ENCODE peak calls at places on chromosomes 7 and 10, in eight cellular contexts. D is NCI-H774, Q is NCI-H446, X is HS-27A, E is AG04449, F is mesothelial cell of epicardium, T is GM12892, V is H1. A is an unnamed sample.

GRCh38 chr10:46014215-46014614 is 16.2 kb downstream of the NCOA4 start:
- DNase-seq in D (no peak), Q (no peak), X (no peak), E (no peak), F (no peak), T (no peak), V (no peak), A (no peak)

GRCh38 chr10:14032406-14032998 is 298.2 kb downstream of the FRMD4A start:
- DNase-seq in D (no peak), Q (no peak), X (no peak), E (no peak), F (peak), T (no peak), V (peak), A (no peak)

GRCh38 chr10:43186150-43186549 is 47.9 kb downstream of the CSGALNACT2 start:
- DNase-seq in D (no peak), Q (no peak), X (no peak), E (peak), F (no peak), T (no peak), V (no peak), A (no peak)

GRCh38 chr10:79380125-79380917 is 33.1 kb downstream of the PPIF start:
- DNase-seq in D (peak), Q (no peak), X (no peak), E (no peak), F (no peak), T (no peak), V (no peak), A (no peak)

GRCh38 chr10:125149278-125150047 is 10.9 kb downstream of the CTBP2 start:
- DNase-seq in D (no peak), Q (no peak), X (no peak), E (peak), F (no peak), T (no peak), V (no peak), A (peak)

GRCh38 chr7:101216860-101217387 is 457 bp downstream of the PLOD3 start:
- DNase-seq in D (no peak), Q (no peak), X (no peak), E (no peak), F (no peak), T (no peak), V (no peak), A (no peak)

GRCh38 chr10:106440355-106440754 is 724.2 kb downstream of the SORCS1 start:
- DNase-seq in D (no peak), Q (no peak), X (no peak), E (no peak), F (no peak), T (no peak), V (no peak), A (no peak)

GRCh38 chr7:27611043-27611442 is 51.6 kb downstream of the HIBADH start:
- DNase-seq in D (peak), Q (no peak), X (no peak), E (peak), F (no peak), T (no peak), V (no peak), A (no peak)

GRCh38 chr7:100476903-100477870 is 1.8 kb downstream of the TSC22D4 start:
- DNase-seq in D (no peak), Q (no peak), X (no peak), E (no peak), F (no peak), T (no peak), V (peak), A (no peak)

GRCh38 chr10:90787376-90787775 is 70.5 kb downstream of the HTR7 start:
- DNase-seq in D (no peak), Q (no peak), X (no peak), E (no peak), F (no peak), T (no peak), V (no peak), A (no peak)

GRCh38 chr10:24963646-24964045 is 11.2 kb upstream of the PRTFDC1 start:
- DNase-seq in D (no peak), Q (no peak), X (no peak), E (no peak), F (no peak), T (no peak), V (no peak), A (no peak)

GRCh38 chr7:153392726-153393125 is 633.2 kb downstream of the ACTR3B start:
- DNase-seq in D (no peak), Q (no peak), X (no peak), E (no peak), F (no peak), T (no peak), V (no peak), A (no peak)

GRCh38 chr10:130808243-130808642 is 503.3 kb downstream of the TCERG1L start:
- DNase-seq in D (no peak), Q (no peak), X (no peak), E (no peak), F (no peak), T (no peak), V (peak), A (no peak)

GRCh38 chr7:37047260-37047659 is 323.0 kb upstream of the AOAH start:
- DNase-seq in D (no peak), Q (no peak), X (no peak), E (no peak), F (no peak), T (no peak), V (no peak), A (no peak)

GRCh38 chr7:44223362-44224114 is 22.8 kb downstream of the YKT6 start:
- DNase-seq in D (peak), Q (no peak), X (no peak), E (no peak), F (no peak), T (no peak), V (no peak), A (no peak)